ENCODE peak calls at places on chromosome X, in seven cellular contexts. N is ELR; I is H54; L is anterior cingulate cortex; B is nephron progenitor cell; P is stimulated activated CD4-positive, alpha-beta T cell treated with anti-CD3 and anti-CD28 coated beads, Interleukin-2, amount 100 ng/mL, for 24 hours; F is activated naive CD4-positive, alpha-beta T cell. K is an unnamed sample.

GRCh38 chrX:46444011-46444410 is 101.2 kb downstream of the ZNF674 start:
- DNase-seq in N (peak; percentile 88), I (peak; percentile 26), L (no peak), B (no peak), P (no peak), F (no peak), K (no peak)

GRCh38 chrX:67619253-67619652 is 75.4 kb downstream of the AR start:
- DNase-seq in N (peak; percentile 88), I (no peak), L (no peak), B (no peak), P (no peak), F (no peak), K (no peak)

GRCh38 chrX:151773434-151773833 is 38.9 kb downstream of the CNGA2 start:
- DNase-seq in N (no peak), I (no peak), L (no peak), B (no peak), P (no peak), F (no peak), K (no peak)

GRCh38 chrX:154321152-154321551 is 25.6 kb downstream of the TKTL1 start:
- DNase-seq in N (no peak), I (no peak), L (no peak), B (no peak), P (no peak), F (no peak), K (no peak)

GRCh38 chrX:140504371-140505324 is at the start of gene SOX3:
- DNase-seq in N (no peak), I (no peak), L (no peak), B (no peak), P (no peak), F (no peak), K (no peak)

GRCh38 chrX:68867458-68868166 is 38.8 kb downstream of the EFNB1 start:
- DNase-seq in N (no peak), I (no peak), L (no peak), B (peak; percentile 33), P (no peak), F (no peak), K (no peak)

GRCh38 chrX:154401045-154401799 is 3.0 kb downstream of the RPL10 start:
- DNase-seq in N (peak; percentile 61), I (no peak), L (no peak), B (no peak), P (peak; percentile 44), F (no peak), K (no peak)

GRCh38 chrX:147693511-147693910 is 218.2 kb upstream of the FMR1 start:
- DNase-seq in N (no peak), I (no peak), L (no peak), B (no peak), P (no peak), F (no peak), K (no peak)

GRCh38 chrX:68498044-68498507 is 775 bp upstream of the YIPF6 start:
- DNase-seq in N (peak; percentile 68), I (no peak), L (no peak), B (no peak), P (no peak), F (no peak), K (no peak)

GRCh38 chrX:151596282-151596681 is 32.8 kb downstream of the PASD1 start:
- DNase-seq in N (no peak), I (no peak), L (no peak), B (no peak), P (no peak), F (no peak), K (no peak)

GRCh38 chrX:40984962-40985361 is 100.3 kb upstream of the USP9X start:
- DNase-seq in N (no peak), I (no peak), L (no peak), B (no peak), P (no peak), F (no peak), K (no peak)

GRCh38 chrX:1466971-1467561 is 14.4 kb upstream of the ASMTL start:
- DNase-seq in N (no peak), I (no peak), L (no peak), B (no peak), P (peak; percentile 49), F (no peak), K (no peak)

GRCh38 chrX:74536142-74537010 is 78.0 kb downstream of the RLIM start:
- DNase-seq in N (peak; percentile 89), I (peak; percentile 48), L (peak; percentile 54), B (peak; percentile 73), P (peak; percentile 22), F (no peak), K (peak; percentile 3)

GRCh38 chrX:108312938-108313337 is 125.3 kb downstream of the COL4A6 start:
- DNase-seq in N (peak; percentile 68), I (peak; percentile 9), L (no peak), B (peak; percentile 48), P (no peak), F (no peak), K (peak; percentile 5)

GRCh38 chrX:11470231-11470630 is 177.0 kb downstream of the AMELX start:
- DNase-seq in N (peak; percentile 26), I (no peak), L (no peak), B (no peak), P (no peak), F (no peak), K (no peak)

GRCh38 chrX:79604364-79604763 is 237.2 kb upstream of the ITM2A start:
- DNase-seq in N (no peak), I (no peak), L (no peak), B (no peak), P (no peak), F (no peak), K (no peak)

GRCh38 chrX:10040961-10041360 is 73.8 kb downstream of the CLDN34 start:
- DNase-seq in N (no peak), I (no peak), L (no peak), B (no peak), P (no peak), F (no peak), K (no peak)

GRCh38 chrX:71992711-71993110 is 82.1 kb downstream of the NHSL2 start:
- DNase-seq in N (no peak), I (no peak), L (no peak), B (no peak), P (no peak), F (no peak), K (no peak)

GRCh38 chrX:150767475-150768131 is 74.4 kb downstream of the MTMR1 start:
- DNase-seq in N (peak; percentile 83), I (peak; percentile 46), L (no peak), B (no peak), P (peak; percentile 20), F (no peak), K (no peak)

GRCh38 chrX:37302569-37302968 is 46.6 kb upstream of the PRRG1 start:
- DNase-seq in N (peak; percentile 6), I (no peak), L (no peak), B (no peak), P (no peak), F (no peak), K (no peak)

GRCh38 chrX:47420967-47421366 is 50.6 kb downstream of the ZNF157 start:
- DNase-seq in N (no peak), I (no peak), L (no peak), B (no peak), P (no peak), F (no peak), K (no peak)

GRCh38 chrX:21479695-21480280 is 105.6 kb downstream of the CNKSR2 start:
- DNase-seq in N (peak; percentile 60), I (no peak), L (no peak), B (peak; percentile 11), P (no peak), F (no peak), K (peak; percentile 9)

GRCh38 chrX:20418379-20418778 is 151.7 kb upstream of the RPS6KA3 start:
- DNase-seq in N (no peak), I (no peak), L (no peak), B (no peak), P (no peak), F (no peak), K (no peak)

GRCh38 chrX:53050841-53051240 is 2.3 kb downstream of the GPR173 start:
- DNase-seq in N (no peak), I (no peak), L (no peak), B (no peak), P (no peak), F (no peak), K (no peak)

GRCh38 chrX:148441387-148441786 is 59.0 kb upstream of the AFF2 start:
- DNase-seq in N (no peak), I (no peak), L (no peak), B (no peak), P (no peak), F (no peak), K (no peak)

GRCh38 chrX:46279925-46280313 is 265.3 kb downstream of the ZNF674 start:
- DNase-seq in N (peak; percentile 74), I (no peak), L (no peak), B (no peak), P (no peak), F (no peak), K (no peak)

GRCh38 chrX:45760187-45760742 is 559.6 kb upstream of the DIPK2B start:
- DNase-seq in N (peak; percentile 47), I (no peak), L (no peak), B (no peak), P (no peak), F (no peak), K (no peak)

GRCh38 chrX:17613979-17614572 is 123.2 kb upstream of the SCML1 start:
- DNase-seq in N (no peak), I (no peak), L (no peak), B (no peak), P (no peak), F (no peak), K (peak; percentile 48)

GRCh38 chrX:7235071-7235470 is 87.1 kb upstream of the PUDP start:
- DNase-seq in N (no peak), I (no peak), L (no peak), B (no peak), P (no peak), F (no peak), K (no peak)

GRCh38 chrX:72280210-72280882 is 3.3 kb upstream of the RPS4X start:
- DNase-seq in N (peak; percentile 84), I (peak; percentile 29), L (no peak), B (peak; percentile 29), P (no peak), F (no peak), K (no peak)

GRCh38 chrX:126489141-126489540 is 63.5 kb downstream of the DCAF12L1 start:
- DNase-seq in N (no peak), I (no peak), L (no peak), B (no peak), P (no peak), F (no peak), K (no peak)

GRCh38 chrX:18966624-18967023 is 17.3 kb downstream of the PHKA2 start:
- DNase-seq in N (no peak), I (no peak), L (no peak), B (no peak), P (no peak), F (no peak), K (no peak)

GRCh38 chrX:10039821-10040793 is 72.9 kb downstream of the CLDN34 start:
- DNase-seq in N (peak; percentile 44), I (no peak), L (no peak), B (no peak), P (no peak), F (no peak), K (no peak)

K was measured in NCI-H187.